ENCODE peak calls at places on chromosome 15, in six cellular contexts. X is H1, B is upper lobe of right lung, E is left lung, C is AG04450, G is tibial nerve. A is an unnamed sample.

GRCh38 chr15:29670945-29671307 is 151.3 kb downstream of the TJP1 start:
- DNase-seq in X (no peak), B (no peak), E (peak), C (no peak), G (no peak), A (no peak)

GRCh38 chr15:99992611-99993231 is 259.5 kb upstream of the LYSMD4 start:
- DNase-seq in X (no peak), B (peak), E (peak), C (no peak), G (no peak), A (no peak)

GRCh38 chr15:79522656-79523055 is 90.5 kb downstream of the MINAR1 start:
- DNase-seq in X (no peak), B (no peak), E (no peak), C (no peak), G (no peak), A (no peak)

GRCh38 chr15:33567652-33568051 is 256.9 kb downstream of the RYR3 start:
- DNase-seq in X (no peak), B (no peak), E (no peak), C (no peak), G (no peak), A (no peak)

GRCh38 chr15:72796515-72797337 is 13.2 kb upstream of the ADPGK start:
- DNase-seq in X (peak), B (peak), E (peak), C (no peak), G (no peak), A (peak)

GRCh38 chr15:97902140-97902780 is 58.2 kb upstream of the ARRDC4 start:
- DNase-seq in X (no peak), B (no peak), E (no peak), C (no peak), G (no peak), A (no peak)

GRCh38 chr15:53835309-53835708 is 75.8 kb upstream of the WDR72 start:
- DNase-seq in X (no peak), B (no peak), E (no peak), C (no peak), G (no peak), A (no peak)

GRCh38 chr15:93305306-93305705 is 216.3 kb upstream of the RGMA start:
- DNase-seq in X (no peak), B (no peak), E (no peak), C (no peak), G (no peak), A (no peak)

GRCh38 chr15:27694506-27695077 is 404.5 kb downstream of the OCA2 start:
- DNase-seq in X (no peak), B (no peak), E (no peak), C (no peak), G (no peak), A (no peak)

GRCh38 chr15:63382966-63383710 is 1.5 kb upstream of the CA12 start:
- DNase-seq in X (no peak), B (no peak), E (no peak), C (no peak), G (no peak), A (no peak)

GRCh38 chr15:88246666-88247446 is 9.7 kb downstream of the NTRK3 start:
- DNase-seq in X (peak), B (peak), E (peak), C (peak), G (peak), A (peak)

GRCh38 chr15:26983822-26984221 is 12.8 kb downstream of the GABRG3 start:
- DNase-seq in X (peak), B (no peak), E (no peak), C (no peak), G (no peak), A (no peak)

GRCh38 chr15:65305776-65306175 is 1.3 kb downstream of the RNU5B-1 start:
- DNase-seq in X (no peak), B (no peak), E (no peak), C (no peak), G (no peak), A (no peak)

GRCh38 chr15:82951472-82952155 is 906 bp downstream of the HOMER2 start:
- DNase-seq in X (no peak), B (no peak), E (no peak), C (no peak), G (no peak), A (no peak)

GRCh38 chr15:49331951-49332350 is 91.1 kb upstream of the FGF7 start:
- DNase-seq in X (no peak), B (no peak), E (no peak), C (no peak), G (no peak), A (no peak)

GRCh38 chr15:74787251-74788041 is 5.6 kb downstream of the CSK start:
- DNase-seq in X (peak), B (peak), E (peak), C (peak), G (peak), A (peak)

GRCh38 chr15:75573001-75573400 is 6.1 kb downstream of the PTPN9 start:
- DNase-seq in X (no peak), B (no peak), E (no peak), C (no peak), G (no peak), A (no peak)

GRCh38 chr15:79994651-79995050 is 23.7 kb upstream of the BCL2A1 start:
- DNase-seq in X (no peak), B (no peak), E (no peak), C (no peak), G (no peak), A (no peak)

GRCh38 chr15:58331903-58332675 is 99.7 kb upstream of the LIPC start:
- DNase-seq in X (no peak), B (peak), E (peak), C (peak), G (peak), A (peak)

GRCh38 chr15:58469432-58470353 is 37.9 kb downstream of the LIPC start:
- DNase-seq in X (no peak), B (no peak), E (peak), C (peak), G (no peak), A (no peak)

GRCh38 chr15:66654718-66655375 is 47.2 kb upstream of the SMAD6 start:
- DNase-seq in X (peak), B (no peak), E (no peak), C (no peak), G (no peak), A (no peak)

GRCh38 chr15:75696854-75697259 is 15.8 kb downstream of the CSPG4 start:
- DNase-seq in X (no peak), B (no peak), E (no peak), C (no peak), G (no peak), A (no peak)

GRCh38 chr15:68274184-68274848 is 3.2 kb upstream of the FEM1B start:
- DNase-seq in X (no peak), B (no peak), E (no peak), C (no peak), G (no peak), A (no peak)

GRCh38 chr15:68272797-68273271 is 4.7 kb upstream of the FEM1B start:
- DNase-seq in X (no peak), B (no peak), E (no peak), C (no peak), G (no peak), A (no peak)

GRCh38 chr15:68268405-68268804 is 9.1 kb upstream of the FEM1B start:
- DNase-seq in X (no peak), B (no peak), E (no peak), C (no peak), G (no peak), A (no peak)

GRCh38 chr15:68275165-68275746 is 2.3 kb upstream of the FEM1B start:
- DNase-seq in X (no peak), B (no peak), E (peak), C (peak), G (no peak), A (no peak)

GRCh38 chr15:68271854-68272471 is 5.6 kb upstream of the FEM1B start:
- DNase-seq in X (no peak), B (no peak), E (no peak), C (no peak), G (no peak), A (peak)
- H3K4me3 ChIP-seq in X (no peak), B (no peak), E (no peak), C (peak), G (peak), A (peak)

DNA sequence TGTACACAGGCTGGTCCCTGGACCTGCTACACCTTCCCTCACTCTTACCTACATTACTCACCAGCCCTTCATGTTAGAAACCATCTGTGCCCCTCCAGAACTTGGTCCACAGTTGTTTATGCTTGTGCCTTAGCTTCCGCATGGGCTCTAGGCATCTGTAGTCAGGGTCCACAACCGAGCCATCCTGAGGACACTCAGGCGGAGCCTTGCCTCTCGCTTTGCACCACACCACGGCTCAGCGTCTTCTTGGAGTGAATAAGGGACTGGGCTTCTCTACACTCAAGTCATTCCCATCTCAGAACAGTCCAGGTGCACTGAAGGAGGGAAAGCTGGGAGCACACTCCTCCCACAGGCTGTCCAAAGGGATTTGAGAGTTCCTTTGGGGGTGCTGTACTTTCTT is 97.8 kb downstream of the HMG20A start:
- DNase-seq in X (no peak), B (peak), E (no peak), C (no peak), G (no peak), A (no peak)
- H3K27ac ChIP-seq in X (no peak), B (no peak), E (no peak), C (no peak), G (no peak), A (no peak)

GRCh38 chr15:31397851-31398661 is 71.4 kb downstream of the KLF13 start:
- DNase-seq in X (no peak), B (no peak), E (no peak), C (no peak), G (no peak), A (no peak)

GRCh38 chr15:31399544-31400171 is 73.0 kb downstream of the KLF13 start:
- DNase-seq in X (no peak), B (no peak), E (no peak), C (no peak), G (no peak), A (no peak)

GRCh38 chr15:31400222-31400927 is 73.7 kb downstream of the KLF13 start:
- DNase-seq in X (no peak), B (no peak), E (no peak), C (no peak), G (no peak), A (no peak)

GRCh38 chr15:31398677-31399260 is 72.1 kb downstream of the KLF13 start:
- DNase-seq in X (no peak), B (no peak), E (no peak), C (no peak), G (no peak), A (no peak)

DNA sequence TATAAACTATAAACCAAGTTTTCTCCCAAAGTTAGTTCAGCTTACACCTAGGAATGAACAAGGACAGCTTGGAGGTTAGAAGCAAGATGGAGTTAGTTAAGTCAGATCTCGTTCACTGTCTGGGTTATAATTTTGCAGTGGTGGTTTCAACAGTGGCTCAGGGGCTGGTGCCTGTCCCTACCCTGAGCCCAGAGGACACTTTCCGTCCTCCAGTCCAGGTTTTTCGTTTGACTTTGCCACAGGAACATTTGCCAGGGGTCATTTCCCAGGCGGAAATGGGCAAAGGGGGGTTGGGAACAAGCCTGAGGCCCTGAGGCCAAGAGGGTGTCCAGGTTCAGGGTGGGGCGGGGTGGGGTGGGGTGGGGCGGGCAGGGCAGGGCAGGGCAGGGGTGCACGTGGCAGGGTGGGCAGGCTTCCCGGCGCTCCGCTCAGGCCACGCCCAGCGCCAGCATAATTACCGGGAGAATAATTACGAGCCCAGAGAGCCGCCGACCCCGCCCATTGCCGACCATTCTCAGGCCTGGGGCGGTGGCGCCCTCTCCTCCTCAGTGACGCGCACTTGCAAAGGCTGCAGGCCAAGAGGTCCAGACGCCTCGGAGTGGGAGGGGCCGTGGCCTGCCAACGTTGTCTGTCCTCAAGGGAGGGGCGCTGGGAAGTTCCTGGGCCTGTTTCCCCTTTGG is 70.4 kb downstream of the KLF13 start:
- DNase-seq in X (peak), B (peak), E (peak), C (no peak), G (peak), A (peak)
- TF ChIP-seq CTCF in X (peak), B (no peak), E (no peak), C (no peak), G (no peak), A (peak)

GRCh38 chr15:39921274-39921638 is 1.2 kb upstream of the GPR176 start:
- DNase-seq in X (no peak), B (no peak), E (no peak), C (no peak), G (no peak), A (no peak)

GRCh38 chr15:39918688-39919385 is 1.2 kb downstream of the GPR176 start:
- DNase-seq in X (no peak), B (no peak), E (no peak), C (no peak), G (no peak), A (no peak)

GRCh38 chr15:39919740-39920509 is at the start of gene GPR176:
- DNase-seq in X (peak), B (peak), E (peak), C (no peak), G (peak), A (no peak)

GRCh38 chr15:39920510-39921273 is 626 bp upstream of the GPR176 start:
- DNase-seq in X (peak), B (peak), E (peak), C (no peak), G (peak), A (peak)

GRCh38 chr15:39919396-39919739 is 698 bp downstream of the GPR176 start:
- DNase-seq in X (no peak), B (no peak), E (no peak), C (no peak), G (no peak), A (no peak)
- H3K4me3 ChIP-seq in X (peak), B (peak), E (peak), C (peak), G (peak), A (peak)

GRCh38 chr15:101067660-101068522 is 148.7 kb downstream of the LRRK1 start:
- DNase-seq in X (no peak), B (no peak), E (peak), C (no peak), G (no peak), A (no peak)
- H3K27ac ChIP-seq in X (peak), B (no peak), E (peak), C (peak), G (peak), A (peak)

GRCh38 chr15:70559223-70559823 is 204.0 kb downstream of the UACA start:
- DNase-seq in X (no peak), B (no peak), E (peak), C (no peak), G (peak), A (no peak)

GRCh38 chr15:70559840-70560239 is 203.5 kb downstream of the UACA start:
- DNase-seq in X (peak), B (no peak), E (no peak), C (no peak), G (no peak), A (no peak)

GRCh38 chr15:70561885-70562284 is 201.5 kb downstream of the UACA start:
- DNase-seq in X (no peak), B (no peak), E (no peak), C (no peak), G (no peak), A (no peak)

GRCh38 chr15:70562906-70563305 is 200.5 kb downstream of the UACA start:
- DNase-seq in X (peak), B (no peak), E (no peak), C (no peak), G (no peak), A (no peak)

DNA sequence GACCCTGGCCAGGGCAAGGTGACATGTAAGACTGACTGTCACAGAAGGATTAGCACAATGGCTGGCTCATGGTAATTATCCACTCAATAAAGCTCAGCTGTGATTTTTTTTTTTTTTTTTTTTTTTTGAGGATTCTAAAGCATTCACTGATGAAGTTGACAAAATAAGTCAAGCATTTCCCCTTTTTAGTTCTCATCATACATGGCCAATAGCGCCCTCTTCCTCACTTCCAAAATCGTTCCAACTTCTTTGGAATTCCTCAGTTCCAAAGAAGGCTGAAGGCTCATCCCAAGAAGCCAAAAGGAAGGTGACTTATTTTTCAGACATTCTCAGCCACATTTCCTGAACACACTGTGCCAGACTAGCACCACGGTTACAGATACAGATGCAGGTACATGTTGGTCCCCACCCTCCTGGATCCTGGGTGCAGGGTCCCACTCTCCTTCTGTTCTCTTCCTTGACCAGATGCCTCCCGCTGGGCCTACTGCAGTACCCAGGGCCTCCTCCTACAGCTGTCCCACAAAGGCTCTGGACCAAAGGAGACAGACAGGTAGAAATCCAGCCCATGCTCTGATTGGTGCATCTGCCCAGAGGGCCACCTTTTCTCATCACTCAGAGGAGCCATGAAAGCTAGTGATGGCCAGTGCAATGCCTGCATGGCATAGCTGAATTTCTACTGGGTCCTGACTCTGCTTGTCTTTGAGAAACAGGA is 202.6 kb downstream of the UACA start:
- DNase-seq in X (peak), B (no peak), E (no peak), C (no peak), G (no peak), A (no peak)
- TF ChIP-seq CTCF in X (peak), B (no peak), E (no peak), C (no peak), G (no peak), A (no peak)

GRCh38 chr15:35281515-35281914 is 196.4 kb upstream of the NANOGP8 start:
- DNase-seq in X (no peak), B (no peak), E (no peak), C (no peak), G (no peak), A (no peak)
- H3K4me3 ChIP-seq in X (no peak), B (no peak), E (no peak), C (no peak), G (no peak), A (no peak)